ENCODE peak calls at places on chromosome 1, in four cellular contexts. Q is NB4, H is astrocyte, R is ovary. N is an unnamed sample.

GRCh38 chr1:116110507-116111195 is 548 bp upstream of the MAB21L3 start:
- DNase-seq in R (no peak), Q (peak; percentile 48), H (no peak), N (peak; percentile 58)

GRCh38 chr1:53111073-53111556 is 31.3 kb downstream of the SLC1A7 start:
- DNase-seq in Q (peak; percentile 12), R (no peak), H (peak; percentile 45), N (peak; percentile 84)

GRCh38 chr1:239239529-239239928 is 146.8 kb upstream of the CHRM3 start:
- DNase-seq in R (no peak), Q (no peak), H (no peak), N (no peak)

GRCh38 chr1:197130677-197131304 is 15.7 kb downstream of the ASPM start:
- DNase-seq in Q (no peak), R (no peak), H (peak; percentile 81), N (no peak)

GRCh38 chr1:18333220-18333619 is 147.5 kb upstream of the KLHDC7A start:
- DNase-seq in Q (no peak), H (no peak), R (no peak), N (no peak)

GRCh38 chr1:109254621-109255096 is 5.3 kb downstream of the CELSR2 start:
- DNase-seq in Q (no peak), H (no peak), R (no peak), N (no peak)

GRCh38 chr1:160208179-160209040 is 3.2 kb downstream of the PEA15 start:
- DNase-seq in H (no peak), R (no peak), Q (no peak), N (no peak)

GRCh38 chr1:67535474-67535873 is 105.3 kb upstream of the SERBP1 start:
- DNase-seq in Q (peak; percentile 75), H (peak; percentile 71), R (peak; percentile 87), N (peak; percentile 89)